ENCODE peak calls at places on chromosomes 1 and 21, in eight cellular contexts. W, T, U, H, V, S, Q and R are unnamed samples.

GRCh38 chr1:154863702-154864174 is 6.3 kb downstream of the KCNN3 start:
- DNase-seq in U (peak; percentile 73), H (no peak), W (no peak), Q (peak; percentile 32), S (no peak), V (peak; percentile 9), T (no peak), R (no peak)

GRCh38 chr1:93021539-93022134 is 57.4 kb upstream of the MTF2 start:
- DNase-seq in V (no peak), Q (no peak), U (peak; percentile 41), H (no peak), S (no peak), T (no peak), W (no peak), R (no peak)

GRCh38 chr1:187733234-187733633 is 904.5 kb downstream of the PLA2G4A start:
- DNase-seq in T (no peak), H (no peak), S (no peak), W (no peak), V (no peak), Q (no peak), U (no peak), R (no peak)

GRCh38 chr1:58781541-58782307 is 2.1 kb downstream of the JUN start:
- DNase-seq in H (peak; percentile 91), V (peak; percentile 88), W (peak; percentile 54), S (peak; percentile 89), U (peak; percentile 60), T (peak; percentile 76), Q (peak; percentile 72), R (peak; percentile 78)

GRCh38 chr21:16309250-16309971 is 579.6 kb downstream of the USP25 start:
- DNase-seq in V (peak; percentile 26), S (no peak), H (no peak), Q (no peak), T (no peak), U (peak; percentile 11), W (peak; percentile 22), R (no peak)

GRCh38 chr1:112557385-112557784 is 48.6 kb downstream of the WNT2B start:
- DNase-seq in H (no peak), W (no peak), Q (no peak), S (no peak), U (no peak), V (no peak), T (no peak), R (no peak)

GRCh38 chr1:193104496-193104905 is 713 bp downstream of the GLRX2 start:
- DNase-seq in T (peak; percentile 43), W (peak; percentile 60), U (peak; percentile 51), Q (peak; percentile 38), H (peak; percentile 84), S (peak; percentile 69), V (peak; percentile 50), R (peak; percentile 47)

GRCh38 chr1:33898933-33899332 is 35.1 kb downstream of the HMGB4 start:
- DNase-seq in S (no peak), Q (no peak), V (no peak), W (no peak), T (no peak), H (no peak), U (no peak), R (no peak)

GRCh38 chr1:119139857-119140176 is 636 bp downstream of the WARS2 start:
- DNase-seq in Q (no peak), V (no peak), S (no peak), T (no peak), U (no peak), H (no peak), W (no peak), R (no peak)

GRCh38 chr1:156511656-156512055 is 11.1 kb upstream of the MEF2D start:
- DNase-seq in Q (no peak), H (no peak), V (no peak), T (no peak), W (no peak), S (no peak), U (no peak), R (no peak)

GRCh38 chr1:239174880-239175279 is 211.5 kb upstream of the CHRM3 start:
- DNase-seq in V (no peak), H (no peak), S (no peak), T (no peak), W (no peak), Q (no peak), U (no peak), R (no peak)

GRCh38 chr1:243375596-243375995 is 119.8 kb downstream of the SDCCAG8 start:
- DNase-seq in H (no peak), S (no peak), W (no peak), Q (no peak), V (no peak), T (no peak), U (no peak), R (no peak)

GRCh38 chr1:111660204-111661150 is 40.9 kb downstream of the RAP1A start:
- DNase-seq in T (no peak), W (no peak), Q (no peak), S (no peak), V (no peak), U (no peak), H (no peak), R (no peak)

GRCh38 chr21:32949701-32950100 is 76.0 kb upstream of the OLIG2 start:
- DNase-seq in H (no peak), S (no peak), U (peak; percentile 32), V (no peak), W (no peak), Q (no peak), T (no peak), R (no peak)

GRCh38 chr1:209456878-209457277 is 126.6 kb upstream of the CAMK1G start:
- DNase-seq in T (no peak), S (no peak), Q (no peak), V (no peak), H (no peak), U (no peak), W (no peak), R (no peak)

GRCh38 chr1:152007047-152007446 is 13.4 kb upstream of the S100A10 start:
- DNase-seq in Q (no peak), S (no peak), H (no peak), U (no peak), T (no peak), V (no peak), W (no peak), R (no peak)

GRCh38 chr1:181482521-181483083 is 715 bp upstream of the CACNA1E start:
- DNase-seq in U (peak; percentile 85), T (no peak), V (no peak), W (peak; percentile 42), Q (no peak), H (peak; percentile 62), S (peak; percentile 77), R (no peak)

GRCh38 chr1:112579801-112580510 is 39.0 kb downstream of the ST7L start:
- DNase-seq in H (no peak), T (no peak), S (no peak), U (no peak), V (no peak), Q (no peak), W (no peak), R (no peak)

GRCh38 chr1:19123837-19124236 is 86.2 kb downstream of the UBR4 start:
- DNase-seq in H (no peak), U (no peak), S (no peak), T (no peak), V (no peak), Q (no peak), W (no peak), R (peak; percentile 48)

GRCh38 chr1:16122916-16123315 is 33.0 kb downstream of the EPHA2 start:
- DNase-seq in W (peak; percentile 97), U (no peak), S (no peak), Q (no peak), V (no peak), H (peak; percentile 53), T (no peak), R (no peak)

GRCh38 chr1:40763742-40764532 is 19.6 kb upstream of the KCNQ4 start:
- DNase-seq in T (no peak), H (no peak), Q (no peak), U (no peak), S (no peak), W (no peak), V (no peak), R (no peak)

GRCh38 chr1:229199261-229199850 is 71.6 kb upstream of the RAB4A start:
- DNase-seq in S (no peak), Q (no peak), H (no peak), T (no peak), W (no peak), V (no peak), U (no peak), R (no peak)
- H3K4me3 ChIP-seq in S (no peak overlapping the region), Q (no peak overlapping the region), H (no peak overlapping the region), T (no peak overlapping the region), W (no peak overlapping the region), V (no peak overlapping the region), U (no peak overlapping the region), R (no peak overlapping the region)

GRCh38 chr1:9655836-9656235 is 4.3 kb downstream of the PIK3CD start:
- DNase-seq in H (no peak), T (no peak), W (no peak), S (no peak), U (no peak), V (no peak), Q (no peak), R (no peak)
- H3K27ac ChIP-seq in H (no peak overlapping the region), T (no peak overlapping the region), W (no peak overlapping the region), S (no peak overlapping the region), U (no peak overlapping the region), V (no peak overlapping the region), Q (no peak overlapping the region), R (no peak overlapping the region)

GRCh38 chr1:77319036-77319705 is 37.4 kb downstream of the AK5 start:
- DNase-seq in H (no peak), S (no peak), Q (no peak), V (no peak), W (peak; percentile 11), U (no peak), T (no peak), R (no peak)

GRCh38 chr1:77313491-77313890 is 31.7 kb downstream of the AK5 start:
- DNase-seq in U (peak; percentile 56), S (no peak), H (peak; percentile 38), T (no peak), W (no peak), V (no peak), Q (peak; percentile 16), R (no peak)

GRCh38 chr1:77316006-77316405 is 34.2 kb downstream of the AK5 start:
- DNase-seq in T (no peak), V (no peak), H (no peak), S (no peak), U (no peak), W (peak; percentile 59), Q (no peak), R (no peak)

GRCh38 chr1:77322061-77322900 is 40.5 kb downstream of the AK5 start:
- DNase-seq in H (no peak), W (peak; percentile 94), Q (no peak), V (no peak), S (no peak), U (no peak), T (no peak), R (no peak)

DNA sequence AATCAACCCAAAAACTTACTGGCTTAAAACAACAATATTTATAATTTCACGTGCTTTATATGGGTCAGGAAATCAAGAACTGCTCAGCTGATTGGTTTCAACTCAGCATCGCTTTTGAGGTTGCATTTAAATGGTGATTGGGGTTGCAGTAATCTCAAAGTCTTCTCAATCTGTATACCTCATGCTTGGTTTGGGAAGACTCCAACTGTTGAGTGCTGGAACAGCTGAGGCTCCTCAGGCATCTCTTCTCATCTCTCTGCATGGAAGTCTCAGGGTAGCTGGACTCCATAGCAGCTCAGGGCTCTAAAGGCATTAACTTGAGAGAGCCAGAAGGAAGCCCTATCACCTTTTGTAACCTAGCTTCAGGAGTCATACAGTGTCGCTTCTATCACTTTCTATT is 35.1 kb downstream of the AK5 start:
- DNase-seq in U (no peak), Q (no peak), W (no peak), H (no peak), V (no peak), S (no peak), T (no peak), R (no peak)
- H3K4me1 ChIP-seq in U (no peaks in the 10 kb centered on the region), Q (peaks cover 3% of the 10 kb centered on the region), W (peaks cover 12% of the 10 kb centered on the region), H (no peaks in the 10 kb centered on the region), V (no peaks in the 10 kb centered on the region), S (no peaks in the 10 kb centered on the region), T (no peaks in the 10 kb centered on the region), R (no peaks in the 10 kb centered on the region)

GRCh38 chr1:54497338-54497737 is 50.7 kb upstream of the ACOT11 start:
- DNase-seq in T (no peak), W (no peak), U (no peak), V (no peak), S (no peak), Q (no peak), H (no peak), R (no peak)
- H3K4me3 ChIP-seq in T (no peak overlapping the region), W (no peak overlapping the region), U (no peak overlapping the region), V (no peak overlapping the region), S (no peak overlapping the region), Q (no peak overlapping the region), H (no peak overlapping the region), R (no peak overlapping the region)